ENCODE peak calls at places on chromosomes 16 and 17, in four cellular contexts. D, X, W and K are unnamed samples. For H3K4me1, the result is how much of the 10 kb centered on the place peaks cover.

GRCh38 chr16:57244463-57244766 is 644 bp upstream of the ARL2BP start:
- DNase-seq in X (no peak), W (no peak), D (no peak), K (no peak)

GRCh38 chr17:65122836-65123756 is 14.1 kb upstream of the RGS9 start:
- DNase-seq in W (peak), X (peak), D (peak), K (peak)

GRCh38 chr17:27533068-27533397 is 76.8 kb downstream of the KSR1 start:
- DNase-seq in X (no peak), W (no peak), D (peak), K (no peak)

GRCh38 chr17:1078831-1079561 is 82.1 kb downstream of the TIMM22 start:
- DNase-seq in W (no peak), X (peak), D (no peak), K (no peak)

GRCh38 chr17:1484586-1485310 is 7.7 kb downstream of the MYO1C start:
- DNase-seq in X (peak), D (peak), W (no peak), K (no peak)

GRCh38 chr16:528111-529011 is 849 bp downstream of the CAPN15 start:
- DNase-seq in D (no peak), W (no peak), X (peak), K (peak)

GRCh38 chr16:10729649-10730048 is 14.0 kb upstream of the NUBP1 start:
- DNase-seq in W (no peak), D (no peak), X (peak), K (no peak)

GRCh38 chr17:80539022-80539421 is 5.6 kb upstream of the RPTOR start:
- DNase-seq in X (no peak), W (no peak), D (no peak), K (no peak)

GRCh38 chr16:87496101-87496801 is 3.4 kb upstream of the ZCCHC14 start:
- DNase-seq in D (no peak), W (no peak), X (no peak), K (no peak)

GRCh38 chr16:7501868-7502267 is 169.2 kb downstream of the RBFOX1 start:
- DNase-seq in W (no peak), X (no peak), D (no peak), K (no peak)

GRCh38 chr17:27597188-27597580 is 33.8 kb upstream of the LGALS9 start:
- DNase-seq in W (no peak), X (no peak), D (no peak), K (no peak)

DNA sequence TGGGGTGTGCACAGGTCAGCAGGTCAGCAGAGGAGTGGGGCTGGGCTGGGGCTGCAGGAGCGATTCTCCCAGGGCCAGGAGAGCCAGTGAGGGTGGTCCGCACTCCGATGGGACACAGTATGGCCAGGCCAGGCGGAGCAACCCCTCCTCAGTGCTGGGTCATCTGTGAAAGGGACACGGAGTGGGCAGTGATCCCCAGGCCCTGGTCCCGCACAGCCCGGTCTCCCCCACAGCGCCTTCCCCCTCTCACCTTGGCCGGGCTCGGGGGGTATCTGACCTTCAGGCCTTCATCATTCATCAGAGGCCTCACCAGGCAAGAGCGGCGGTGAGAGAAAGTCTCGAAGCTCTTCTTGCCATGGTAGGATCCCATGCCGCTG is 10.0 kb downstream of the ALDH3A1 start:
- DNase-seq in W (no peak), X (no peak), D (no peak), K (no peak)
- H3K4me3 ChIP-seq in W (no peak), X (no peak), D (no peak), K (no peak)

DNA sequence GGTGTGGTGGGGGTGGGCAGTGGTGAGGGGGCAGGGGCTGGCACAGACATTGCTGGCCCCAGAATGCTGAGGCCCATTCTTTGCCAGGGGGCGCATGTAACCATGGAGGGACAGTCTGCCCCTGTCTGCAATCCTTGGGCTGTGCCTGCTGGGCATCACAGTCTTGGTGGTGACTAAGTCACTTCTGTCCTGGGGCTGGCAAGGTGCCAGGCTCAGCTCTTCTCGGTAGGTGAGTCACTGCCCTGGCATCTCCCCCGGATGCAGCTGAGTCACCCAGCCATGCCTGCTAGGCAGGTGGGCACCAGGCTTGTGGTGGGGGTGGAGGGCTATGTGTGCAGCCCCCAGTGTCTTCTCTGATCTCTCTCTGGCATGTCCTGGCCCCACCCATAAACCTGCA is 5.6 kb downstream of the RARA start:
- DNase-seq in X (peak), W (peak), D (peak), K (peak)
- H3K4me1 ChIP-seq in X (half or more), W (half or more), D (half or more), K (under half)

GRCh38 chr17:67376892-67377726 is at the start of gene PITPNC1:
- DNase-seq in X (peak), D (peak), W (peak), K (peak)

GRCh38 chr17:67378444-67379250 is 1.6 kb downstream of the PITPNC1 start:
- DNase-seq in X (peak), D (peak), W (peak), K (peak)

GRCh38 chr17:67379251-67379630 is 2.2 kb downstream of the PITPNC1 start:
- DNase-seq in W (no peak), X (no peak), D (no peak), K (no peak)

GRCh38 chr17:67376509-67376891 is 581 bp upstream of the PITPNC1 start:
- DNase-seq in D (peak), W (no peak), X (peak), K (no peak)

DNA sequence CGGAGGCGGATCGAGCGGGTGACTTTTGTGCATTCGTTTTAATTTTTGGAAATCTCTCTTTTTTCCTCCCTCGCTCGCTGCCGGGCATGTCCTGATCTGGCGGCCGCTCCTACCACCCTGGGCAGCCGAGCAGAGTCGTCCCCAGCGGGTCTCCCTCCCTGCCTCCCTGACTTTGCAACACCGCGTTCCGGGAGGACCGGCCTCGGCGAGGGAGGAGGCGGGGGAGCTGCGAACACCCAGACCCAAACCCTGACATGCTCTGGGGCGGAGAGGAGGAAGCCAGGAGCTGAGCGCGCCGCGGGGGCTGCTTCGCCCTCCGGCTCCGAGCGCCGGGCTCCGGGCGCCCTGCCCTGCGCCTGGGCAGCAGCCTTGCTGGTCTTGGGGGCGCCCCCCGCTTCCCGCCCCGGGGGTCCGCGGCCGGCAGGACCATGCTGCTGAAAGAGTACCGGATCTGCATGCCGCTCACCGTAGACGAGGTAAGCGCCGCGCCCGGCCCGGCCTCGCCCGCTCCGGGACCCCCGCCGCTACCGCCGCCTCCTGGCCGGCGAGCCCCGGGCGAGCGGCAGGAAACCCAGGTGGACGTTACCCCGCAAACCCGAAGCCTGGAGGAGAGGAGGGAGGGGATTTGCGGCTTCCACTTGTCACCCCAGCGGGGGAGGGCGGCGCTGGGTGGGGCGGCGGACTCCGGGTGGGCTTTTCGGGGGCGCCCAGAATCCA is 804 bp downstream of the PITPNC1 start:
- DNase-seq in X (peak), W (no peak), D (peak), K (no peak)
- TF ChIP-seq CTCF in X (peak), W (peak), D (no peak), K (peak)

GRCh38 chr17:77526728-77527355 is 386.1 kb downstream of the SEC14L1 start:
- DNase-seq in X (no peak), D (no peak), W (no peak), K (no peak)
- H3K4me3 ChIP-seq in X (no peak), D (no peak), W (no peak), K (no peak)

GRCh38 chr17:57400648-57401047 is 144.3 kb downstream of the MSI2 start:
- DNase-seq in W (no peak), X (no peak), D (no peak), K (no peak)
- H3K4me1 ChIP-seq in W (under half), X (under half), D (under half), K (under half)

GRCh38 chr16:80319181-80319580 is 221.6 kb upstream of the DYNLRB2 start:
- DNase-seq in X (no peak), D (no peak), W (no peak), K (no peak)
- TF ChIP-seq CTCF in X (no peak), D (no peak), W (no peak), K (no peak)

DNA sequence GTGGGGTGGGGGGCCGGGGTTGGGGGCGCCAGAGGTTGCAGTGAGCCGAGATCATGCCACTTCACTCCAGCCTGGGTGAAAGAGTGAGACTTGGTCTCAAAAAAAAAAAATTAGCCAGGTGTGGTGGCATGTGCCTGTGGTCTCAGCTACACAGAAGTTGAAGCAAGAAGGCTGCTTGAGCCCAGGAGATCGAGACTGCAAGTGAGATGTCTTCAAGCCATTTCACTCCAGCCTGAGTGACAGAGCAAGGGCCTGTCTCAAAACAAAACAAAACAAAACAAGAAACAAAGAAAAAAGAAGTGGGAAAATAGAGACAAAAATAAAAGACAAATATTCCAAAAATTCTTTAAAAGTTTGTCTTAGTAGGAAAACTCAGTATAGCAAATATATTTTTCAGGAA is 135.1 kb upstream of the CORO6 start:
- DNase-seq in W (no peak), D (no peak), X (no peak), K (no peak)
- H3K4me3 ChIP-seq in W (peak), D (no peak), X (no peak), K (no peak)

GRCh38 chr16:85201566-85201965 is 89.3 kb upstream of the CIBAR2 start:
- DNase-seq in W (no peak), D (no peak), X (no peak), K (no peak)

GRCh38 chr16:85202051-85202601 is 89.9 kb upstream of the CIBAR2 start:
- DNase-seq in W (no peak), X (peak), D (no peak), K (no peak)

GRCh38 chr16:85202631-85203461 is 90.6 kb upstream of the CIBAR2 start:
- DNase-seq in W (no peak), D (peak), X (peak), K (peak)

GRCh38 chr16:85204242-85205010 is 92.2 kb upstream of the CIBAR2 start:
- DNase-seq in X (no peak), W (no peak), D (no peak), K (no peak)

GRCh38 chr16:85203462-85203813 is 91.2 kb upstream of the CIBAR2 start:
- DNase-seq in W (no peak), D (no peak), X (no peak), K (no peak)
- H3K4me1 ChIP-seq in W (under half), D (half or more), X (under half), K (under half)

GRCh38 chr17:16044484-16044883 is 44.9 kb downstream of the TTC19 start:
- DNase-seq in W (no peak), X (no peak), D (no peak), K (no peak)

GRCh38 chr17:16050844-16051243 is 51.2 kb downstream of the TTC19 start:
- DNase-seq in D (no peak), X (no peak), W (no peak), K (no peak)

GRCh38 chr17:16048797-16049449 is 49.3 kb downstream of the TTC19 start:
- DNase-seq in W (no peak), X (no peak), D (no peak), K (no peak)

GRCh38 chr17:16052486-16052885 is 52.9 kb downstream of the TTC19 start:
- DNase-seq in W (no peak), D (no peak), X (no peak), K (no peak)

DNA sequence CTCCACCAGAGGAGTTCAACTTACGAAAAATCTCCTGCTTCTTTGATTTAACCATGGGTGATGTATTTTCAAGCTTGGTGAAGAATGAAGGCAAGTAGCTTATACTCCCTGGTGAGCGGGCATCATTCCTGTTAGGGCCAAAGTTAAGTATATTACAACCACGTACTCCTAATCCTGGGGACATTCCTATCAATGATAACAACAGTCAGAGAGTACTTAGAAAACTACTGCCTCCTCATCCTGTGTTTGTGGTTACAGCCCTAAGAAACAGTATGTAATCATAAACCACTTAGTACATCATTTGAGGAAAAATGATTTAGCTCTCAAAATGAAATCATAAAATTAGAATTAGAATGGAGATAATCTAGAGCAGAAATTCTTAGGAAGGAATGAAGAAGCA is 47.3 kb downstream of the TTC19 start:
- DNase-seq in W (no peak), X (no peak), D (no peak), K (no peak)
- TF ChIP-seq CTCF in W (no peak), X (no peak), D (no peak), K (no peak)

DNA sequence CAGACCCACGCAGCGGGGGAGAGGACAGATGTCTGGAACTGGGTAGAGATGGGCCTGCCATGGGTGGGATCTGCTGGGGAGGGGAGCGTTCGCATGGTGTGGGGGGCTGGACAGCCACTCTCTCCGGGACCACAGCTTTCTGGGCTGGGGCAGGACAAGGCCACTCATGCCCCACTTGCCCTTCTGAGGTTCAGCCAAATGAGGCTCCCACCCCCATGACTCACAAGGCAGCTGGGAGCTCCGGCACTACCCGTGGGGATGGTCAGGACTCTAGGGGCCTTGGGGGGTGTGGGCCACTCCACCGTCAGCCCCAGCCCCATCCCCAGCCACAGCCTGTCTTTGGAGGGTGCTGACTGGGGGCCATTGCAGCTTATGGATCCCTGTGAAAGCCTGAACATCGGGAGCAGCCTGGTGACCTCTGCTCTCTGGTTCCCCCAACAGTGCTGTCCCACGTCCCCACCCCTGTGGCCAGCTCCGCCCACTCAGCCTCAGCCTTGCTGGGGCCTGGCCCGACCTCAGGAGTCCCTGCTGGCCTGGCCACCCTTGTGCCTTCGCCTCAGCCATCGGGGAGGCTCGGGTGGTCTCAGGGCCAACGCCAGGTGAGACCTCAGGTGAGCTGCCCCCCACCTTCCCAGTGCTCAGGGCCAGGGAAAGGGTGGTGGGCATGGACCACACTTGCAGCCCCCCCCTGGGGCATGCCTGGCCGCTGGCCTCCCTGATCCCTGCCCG is 4.7 kb upstream of the CDH15 start:
- DNase-seq in D (no peak), X (no peak), W (no peak), K (no peak)
- H3K4me3 ChIP-seq in D (no peak), X (no peak), W (no peak), K (no peak)